ENCODE peak calls at places on chromosome 9, in nine cellular contexts. Y is cardiac muscle cell, P is mesothelial cell of epicardium, X is ovary, D is Calu3, J is hepatic stellate cell, S is cerebellum, V is renal cortical epithelial cell, F is progenitor cell of endocrine pancreas. Z is an unnamed sample.

GRCh38 chr9:27433599-27434325 is 90.3 kb upstream of the IFNK start:
- DNase-seq in Y (no peak), X (no peak), S (no peak), J (no peak), F (no peak), V (peak; percentile 18), P (no peak), D (no peak), Z (no peak)

GRCh38 chr9:4381744-4382143 is 81.9 kb upstream of the GLIS3 start:
- DNase-seq in S (no peak), F (no peak), X (no peak), D (no peak), Y (no peak), P (no peak), J (no peak), V (no peak), Z (no peak)

GRCh38 chr9:11159318-11159862 is 546.6 kb upstream of the PTPRD start:
- DNase-seq in F (no peak), Y (no peak), J (no peak), X (no peak), V (no peak), S (no peak), D (no peak), P (no peak), Z (no peak)

GRCh38 chr9:37921546-37922300 is 17.8 kb upstream of the SLC25A51 start:
- DNase-seq in P (no peak), X (peak; percentile 23), S (no peak), D (no peak), Y (no peak), V (peak; percentile 65), F (no peak), J (no peak), Z (no peak)

GRCh38 chr9:87698069-87698809 is 27.7 kb upstream of the CTSL start:
- DNase-seq in V (no peak), J (no peak), Y (no peak), P (no peak), X (no peak), F (no peak), D (no peak), S (no peak), Z (no peak)

GRCh38 chr9:29826421-29826820 is 2253.1 kb upstream of the C9orf72 start:
- DNase-seq in P (no peak), X (no peak), F (no peak), V (no peak), D (no peak), J (no peak), S (no peak), Y (no peak), Z (no peak)

GRCh38 chr9:116391306-116391900 is 237.8 kb downstream of the PAPPA start:
- DNase-seq in X (no peak), P (no peak), D (no peak), Y (peak; percentile 75), S (no peak), V (peak; percentile 89), F (no peak), J (peak; percentile 53), Z (no peak)

GRCh38 chr9:109161471-109161870 is 5.6 kb downstream of the FRRS1L start:
- DNase-seq in S (no peak), F (no peak), V (peak; percentile 6), X (no peak), D (no peak), Y (no peak), J (no peak), P (no peak), Z (no peak)

GRCh38 chr9:35798658-35799366 is 7.4 kb downstream of the NPR2 start:
- DNase-seq in V (peak; percentile 94), D (no peak), Y (no peak), J (peak; percentile 19), X (no peak), F (no peak), P (no peak), S (no peak), Z (no peak)

GRCh38 chr9:38401994-38402393 is 9.5 kb downstream of the ALDH1B1 start:
- DNase-seq in Y (no peak), S (no peak), D (no peak), V (no peak), J (no peak), F (no peak), X (no peak), P (no peak), Z (no peak)

GRCh38 chr9:13899924-13900323 is 414.0 kb downstream of the NFIB start:
- DNase-seq in D (no peak), V (no peak), P (no peak), F (no peak), Y (no peak), X (no peak), S (no peak), J (no peak), Z (no peak)

GRCh38 chr9:86644315-86645034 is 290.3 kb upstream of the TUT7 start:
- DNase-seq in X (no peak), P (no peak), Y (no peak), D (no peak), F (no peak), S (no peak), V (peak; percentile 39), J (no peak), Z (no peak)

GRCh38 chr9:35859310-35859994 is 10.7 kb downstream of the OR13J1 start:
- DNase-seq in D (no peak), X (no peak), S (peak; percentile 87), P (no peak), F (peak; percentile 6), Y (peak; percentile 6), V (no peak), J (peak; percentile 29), Z (no peak)

GRCh38 chr9:4490705-4491620 is 695 bp downstream of the SLC1A1 start:
- DNase-seq in V (peak; percentile 48), P (no peak), F (peak; percentile 12), S (peak; percentile 32), X (no peak), J (peak; percentile 37), D (no peak), Y (no peak), Z (no peak)

GRCh38 chr9:37575921-37576721 is at the start of gene FBXO10:
- DNase-seq in P (peak; percentile 60), F (peak; percentile 60), X (peak; percentile 82), D (peak; percentile 24), Y (peak; percentile 81), V (peak; percentile 25), J (peak; percentile 74), S (peak; percentile 76), Z (no peak)

GRCh38 chr9:110911659-110912473 is 126.4 kb downstream of the LPAR1 start:
- DNase-seq in S (no peak), P (no peak), V (no peak), D (no peak), F (no peak), Y (peak; percentile 87), X (no peak), J (no peak), Z (no peak)

GRCh38 chr9:37029776-37030590 is 4.1 kb downstream of the PAX5 start:
- DNase-seq in J (no peak), D (no peak), P (no peak), Y (no peak), F (no peak), X (no peak), V (peak; percentile 3), S (no peak), Z (no peak)

GRCh38 chr9:137670391-137671195 is 51.8 kb downstream of the EHMT1 start:
- DNase-seq in J (no peak), D (peak; percentile 61), V (peak; percentile 63), S (no peak), P (no peak), X (peak; percentile 48), F (peak; percentile 22), Y (no peak), Z (no peak)

GRCh38 chr9:94804917-94805544 is 78.5 kb downstream of the AOPEP start:
- DNase-seq in V (no peak), P (no peak), F (no peak), Y (no peak), J (no peak), X (no peak), S (no peak), D (peak; percentile 18), Z (no peak)

GRCh38 chr9:72909428-72909827 is 43.4 kb downstream of the ALDH1A1 start:
- DNase-seq in V (no peak), D (peak; percentile 4), F (no peak), P (no peak), X (no peak), Y (no peak), J (no peak), S (no peak), Z (no peak)

GRCh38 chr9:111662851-111663823 is 1.7 kb downstream of the GNG10 start:
- DNase-seq in D (no peak), P (no peak), V (peak; percentile 15), X (no peak), S (peak; percentile 18), Y (no peak), J (no peak), F (peak; percentile 11), Z (peak; percentile 3)

GRCh38 chr9:38037981-38038306 is 31.1 kb downstream of the SHB start:
- DNase-seq in P (no peak), D (no peak), X (no peak), J (no peak), S (no peak), Y (no peak), V (no peak), F (no peak), Z (no peak)

GRCh38 chr9:95307538-95307937 is 10.0 kb downstream of the FANCC start:
- DNase-seq in D (no peak), V (no peak), Y (peak; percentile 12), P (no peak), X (no peak), S (no peak), F (no peak), J (no peak), Z (no peak)

GRCh38 chr9:81183763-81184162 is 505.6 kb downstream of the TLE1 start:
- DNase-seq in D (no peak), Y (peak; percentile 76), V (peak; percentile 94), J (peak; percentile 26), P (no peak), X (no peak), F (no peak), S (no peak), Z (no peak)

GRCh38 chr9:133357656-133358055 is 1.3 kb downstream of the SURF2 start:
- DNase-seq in Y (no peak), F (no peak), X (no peak), S (no peak), V (no peak), J (no peak), D (no peak), P (no peak), Z (no peak)

GRCh38 chr9:131094622-131095021 is 1.7 kb upstream of the AIF1L start:
- DNase-seq in D (no peak), V (no peak), J (peak; percentile 74), S (no peak), P (no peak), X (no peak), F (no peak), Y (peak; percentile 51), Z (no peak)

GRCh38 chr9:93057703-93058356 is 671 bp upstream of the SUSD3 start:
- DNase-seq in V (no peak), P (no peak), S (peak; percentile 30), D (no peak), F (no peak), Y (no peak), X (peak; percentile 56), J (no peak), Z (no peak)

GRCh38 chr9:19145881-19146280 is 18.6 kb upstream of the PLIN2 start:
- DNase-seq in S (no peak), V (no peak), P (no peak), D (no peak), J (no peak), Y (no peak), X (no peak), F (no peak), Z (peak; percentile 8)

GRCh38 chr9:121945281-121945680 is 147.8 kb downstream of the TTLL11 start:
- DNase-seq in D (no peak), X (no peak), P (no peak), F (no peak), Y (no peak), V (no peak), J (no peak), S (no peak), Z (no peak)

GRCh38 chr9:123686131-123686848 is 243.6 kb downstream of the DENND1A start:
- DNase-seq in V (peak; percentile 65), F (no peak), X (no peak), J (no peak), Y (peak; percentile 60), S (no peak), P (no peak), D (peak; percentile 14), Z (no peak)

GRCh38 chr9:109602987-109603386 is 104.9 kb upstream of the PTPN3 start:
- DNase-seq in J (no peak), P (no peak), S (no peak), X (no peak), Y (no peak), F (no peak), V (peak; percentile 89), D (no peak), Z (no peak)